ENCODE peak calls at places on chromosomes 7 and 10, in four cellular contexts. A, R, H and L are unnamed samples.

GRCh38 chr7:130758429-130759056 is 24.5 kb upstream of the KLF14 start:
- DNase-seq in A (peak), R (no peak), H (no peak), L (peak)

GRCh38 chr10:13559124-13559700 is 27.6 kb upstream of the PRPF18 start:
- DNase-seq in A (no peak), R (no peak), H (no peak), L (no peak)

GRCh38 chr10:1638889-1639418 is 98.4 kb downstream of the ADARB2 start:
- DNase-seq in A (no peak), R (no peak), H (no peak), L (no peak)

GRCh38 chr10:75887981-75888380 is 456.6 kb downstream of the LRMDA start:
- DNase-seq in A (no peak), R (no peak), H (no peak), L (no peak)

GRCh38 chr10:4947039-4947634 is 16.1 kb upstream of the AKR1C1 start:
- DNase-seq in A (no peak), R (no peak), H (no peak), L (peak)

GRCh38 chr10:27355918-27356573 is 115.4 kb upstream of the ACBD5 start:
- DNase-seq in A (no peak), R (no peak), H (no peak), L (no peak)

GRCh38 chr10:77533887-77534278 is 103.7 kb downstream of the KCNMA1 start:
- DNase-seq in A (peak), R (no peak), H (no peak), L (no peak)

GRCh38 chr7:45659496-45660139 is 85.5 kb downstream of the ADCY1 start:
- DNase-seq in A (no peak), R (no peak), H (no peak), L (no peak)

GRCh38 chr10:6385683-6386082 is 183.0 kb downstream of the PFKFB3 start:
- DNase-seq in A (no peak), R (no peak), H (no peak), L (no peak)

GRCh38 chr10:71744897-71745658 is 25.5 kb upstream of the C10orf105 start:
- DNase-seq in A (no peak), R (no peak), H (no peak), L (no peak)

GRCh38 chr7:36227223-36227622 is 74.2 kb downstream of the EEPD1 start:
- DNase-seq in A (no peak), R (no peak), H (no peak), L (no peak)

GRCh38 chr7:105782391-105783063 is 93.9 kb downstream of the ATXN7L1 start:
- DNase-seq in A (no peak), R (no peak), H (no peak), L (no peak)

GRCh38 chr7:108000875-108001758 is 1.8 kb downstream of the LAMB1 start:
- DNase-seq in A (no peak), R (peak), H (peak), L (peak)

GRCh38 chr7:13262929-13263530 is 575.6 kb downstream of the ARL4A start:
- DNase-seq in A (peak), R (no peak), H (no peak), L (peak)

GRCh38 chr10:102775973-102776669 is 32.4 kb downstream of the WBP1L start:
- DNase-seq in A (no peak), R (peak), H (peak), L (no peak)

GRCh38 chr7:141393056-141393455 is 158.2 kb upstream of the AGK start:
- DNase-seq in A (no peak), R (no peak), H (no peak), L (no peak)

GRCh38 chr7:116588641-116589594 is 64.1 kb downstream of the CAV1 start:
- DNase-seq in A (peak), R (no peak), H (no peak), L (no peak)

GRCh38 chr10:944034-944831 is 12.7 kb upstream of the LARP4B start:
- DNase-seq in A (no peak), R (no peak), H (no peak), L (no peak)

GRCh38 chr10:123573236-123574147 is 92.7 kb upstream of the GPR26 start:
- DNase-seq in A (peak), R (peak), H (peak), L (peak)

GRCh38 chr10:19816420-19817250 is at the start of gene PLXDC2:
- DNase-seq in A (no peak), R (peak), H (peak), L (no peak)

GRCh38 chr7:67525588-67525987 is 529.0 kb downstream of the TYW1 start:
- DNase-seq in A (peak), R (no peak), H (no peak), L (no peak)

GRCh38 chr7:107594961-107595737 is 15.1 kb downstream of the BCAP29 start:
- DNase-seq in A (no peak), R (no peak), H (no peak), L (no peak)

GRCh38 chr10:13105184-13105583 is 5.2 kb downstream of the OPTN start:
- DNase-seq in A (no peak), R (no peak), H (no peak), L (no peak)

GRCh38 chr10:69816536-69816935 is 14.8 kb downstream of the COL13A1 start:
- DNase-seq in A (no peak), R (no peak), H (no peak), L (no peak)

GRCh38 chr7:139691253-139691781 is 86.5 kb downstream of the HIPK2 start:
- DNase-seq in A (no peak), R (no peak), H (no peak), L (no peak)